ENCODE peak calls at places on chromosomes 12 and 14, in five cellular contexts. One of them, this sample, is unnamed.

GRCh38 chr12:127389923-127390322 is 877.0 kb upstream of the TMEM132C start:
- DNase-seq in heart right ventricle: no peak
- DNase-seq in mesenchymal stem cell: peak
- DNase-seq in tibial artery: no peak
- DNase-seq in right lobe of liver: no peak
- DNase-seq in this sample: no peak

GRCh38 chr12:95323204-95323603 is 105.6 kb downstream of the VEZT start:
- DNase-seq in right lobe of liver: no peak
- DNase-seq in mesenchymal stem cell: no peak
- DNase-seq in heart right ventricle: no peak
- DNase-seq in tibial artery: no peak
- DNase-seq in this sample: no peak

GRCh38 chr14:49975286-49975685 is 82.4 kb downstream of the ARF6 start:
- DNase-seq in mesenchymal stem cell: peak
- DNase-seq in heart right ventricle: no peak
- DNase-seq in right lobe of liver: no peak
- DNase-seq in tibial artery: no peak
- DNase-seq in this sample: no peak

GRCh38 chr14:51605575-51605974 is 46.1 kb upstream of the FRMD6 start:
- DNase-seq in right lobe of liver: no peak
- DNase-seq in tibial artery: no peak
- DNase-seq in heart right ventricle: no peak
- DNase-seq in mesenchymal stem cell: no peak
- DNase-seq in this sample: no peak

GRCh38 chr12:131379758-131380157 is 331.1 kb upstream of the SFSWAP start:
- DNase-seq in mesenchymal stem cell: no peak
- DNase-seq in heart right ventricle: no peak
- DNase-seq in tibial artery: no peak
- DNase-seq in right lobe of liver: no peak
- DNase-seq in this sample: no peak

GRCh38 chr14:31854508-31855075 is 222.5 kb upstream of the ARHGAP5 start:
- DNase-seq in mesenchymal stem cell: no peak
- DNase-seq in right lobe of liver: no peak
- DNase-seq in heart right ventricle: no peak
- DNase-seq in tibial artery: no peak
- DNase-seq in this sample: no peak

GRCh38 chr12:94513527-94513926 is 53.9 kb upstream of the CEP83 start:
- DNase-seq in right lobe of liver: no peak
- DNase-seq in mesenchymal stem cell: no peak
- DNase-seq in heart right ventricle: no peak
- DNase-seq in tibial artery: no peak
- DNase-seq in this sample: no peak

GRCh38 chr12:91219919-91220318 is 37.3 kb upstream of the DCN start:
- DNase-seq in mesenchymal stem cell: no peak
- DNase-seq in tibial artery: no peak
- DNase-seq in heart right ventricle: no peak
- DNase-seq in right lobe of liver: no peak
- DNase-seq in this sample: no peak

GRCh38 chr12:125193376-125193775 is 128.1 kb downstream of the AACS start:
- DNase-seq in heart right ventricle: no peak
- DNase-seq in tibial artery: no peak
- DNase-seq in right lobe of liver: no peak
- DNase-seq in mesenchymal stem cell: no peak
- DNase-seq in this sample: no peak

GRCh38 chr14:73599494-73599893 is 7.8 kb downstream of the ACOT4 start:
- DNase-seq in mesenchymal stem cell: no peak
- DNase-seq in tibial artery: no peak
- DNase-seq in heart right ventricle: no peak
- DNase-seq in right lobe of liver: no peak
- DNase-seq in this sample: no peak

GRCh38 chr14:102020058-102020971 is 55.9 kb downstream of the DYNC1H1 start:
- DNase-seq in tibial artery: no peak
- DNase-seq in right lobe of liver: no peak
- DNase-seq in mesenchymal stem cell: peak
- DNase-seq in heart right ventricle: no peak
- DNase-seq in this sample: no peak

GRCh38 chr14:71533396-71533795 is 398.8 kb upstream of the RGS6 start:
- DNase-seq in heart right ventricle: no peak
- DNase-seq in mesenchymal stem cell: no peak
- DNase-seq in tibial artery: no peak
- DNase-seq in right lobe of liver: no peak
- DNase-seq in this sample: no peak

GRCh38 chr14:104394606-104394910 is 185.0 kb upstream of the C14orf180 start:
- DNase-seq in tibial artery: peak
- DNase-seq in right lobe of liver: no peak
- DNase-seq in mesenchymal stem cell: no peak
- DNase-seq in heart right ventricle: no peak
- DNase-seq in this sample: no peak

GRCh38 chr14:80017796-80018195 is 193.5 kb downstream of the DIO2 start:
- DNase-seq in heart right ventricle: no peak
- DNase-seq in tibial artery: no peak
- DNase-seq in right lobe of liver: no peak
- DNase-seq in mesenchymal stem cell: no peak
- DNase-seq in this sample: no peak

GRCh38 chr12:124009781-124010180 is 36.8 kb downstream of the ZNF664 start:
- DNase-seq in right lobe of liver: no peak
- DNase-seq in heart right ventricle: no peak
- DNase-seq in tibial artery: no peak
- DNase-seq in mesenchymal stem cell: no peak
- DNase-seq in this sample: no peak

GRCh38 chr14:81927069-81927468 is 393.4 kb upstream of the SEL1L start:
- DNase-seq in mesenchymal stem cell: no peak
- DNase-seq in tibial artery: no peak
- DNase-seq in heart right ventricle: no peak
- DNase-seq in right lobe of liver: no peak
- DNase-seq in this sample: no peak

GRCh38 chr12:132908145-132909029 is 21.0 kb upstream of the CHFR start:
- DNase-seq in heart right ventricle: peak
- DNase-seq in right lobe of liver: peak
- DNase-seq in tibial artery: peak
- DNase-seq in mesenchymal stem cell: peak
- DNase-seq in this sample: peak

GRCh38 chr12:32789911-32790310 is 34.2 kb upstream of the YARS2 start:
- DNase-seq in heart right ventricle: no peak
- DNase-seq in tibial artery: no peak
- DNase-seq in right lobe of liver: no peak
- DNase-seq in mesenchymal stem cell: no peak
- DNase-seq in this sample: no peak

GRCh38 chr12:72296389-72296788 is 24.2 kb downstream of the TRHDE start:
- DNase-seq in heart right ventricle: no peak
- DNase-seq in mesenchymal stem cell: peak
- DNase-seq in right lobe of liver: no peak
- DNase-seq in tibial artery: no peak
- DNase-seq in this sample: no peak

GRCh38 chr12:53754633-53755261 is 3.0 kb upstream of the CISTR start:
- DNase-seq in tibial artery: no peak
- DNase-seq in mesenchymal stem cell: peak
- DNase-seq in heart right ventricle: no peak
- DNase-seq in right lobe of liver: no peak
- DNase-seq in this sample: no peak

GRCh38 chr12:124011435-124012124 is 38.6 kb downstream of the ZNF664 start:
- DNase-seq in tibial artery: no peak
- DNase-seq in mesenchymal stem cell: no peak
- DNase-seq in heart right ventricle: no peak
- DNase-seq in right lobe of liver: no peak
- DNase-seq in this sample: no peak

GRCh38 chr14:68309631-68310030 is 483.2 kb downstream of the ZFP36L1 start:
- DNase-seq in tibial artery: no peak
- DNase-seq in mesenchymal stem cell: no peak
- DNase-seq in right lobe of liver: no peak
- DNase-seq in heart right ventricle: peak
- DNase-seq in this sample: no peak

GRCh38 chr14:75249958-75250336 is 28.7 kb upstream of the FOS start:
- DNase-seq in heart right ventricle: no peak
- DNase-seq in tibial artery: no peak
- DNase-seq in right lobe of liver: no peak
- DNase-seq in mesenchymal stem cell: no peak
- DNase-seq in this sample: no peak

GRCh38 chr14:75249251-75249957 is 29.2 kb upstream of the FOS start:
- DNase-seq in mesenchymal stem cell: no peak
- DNase-seq in heart right ventricle: no peak
- DNase-seq in tibial artery: no peak
- DNase-seq in right lobe of liver: no peak
- DNase-seq in this sample: no peak

GRCh38 chr14:75247286-75247922 is 31.2 kb upstream of the FOS start:
- DNase-seq in tibial artery: no peak
- DNase-seq in right lobe of liver: no peak
- DNase-seq in mesenchymal stem cell: no peak
- DNase-seq in heart right ventricle: no peak
- DNase-seq in this sample: no peak

GRCh38 chr14:75246546-75247285 is 31.9 kb upstream of the FOS start:
- DNase-seq in tibial artery: no peak
- DNase-seq in mesenchymal stem cell: no peak
- DNase-seq in heart right ventricle: no peak
- DNase-seq in right lobe of liver: no peak
- DNase-seq in this sample: no peak

DNA sequence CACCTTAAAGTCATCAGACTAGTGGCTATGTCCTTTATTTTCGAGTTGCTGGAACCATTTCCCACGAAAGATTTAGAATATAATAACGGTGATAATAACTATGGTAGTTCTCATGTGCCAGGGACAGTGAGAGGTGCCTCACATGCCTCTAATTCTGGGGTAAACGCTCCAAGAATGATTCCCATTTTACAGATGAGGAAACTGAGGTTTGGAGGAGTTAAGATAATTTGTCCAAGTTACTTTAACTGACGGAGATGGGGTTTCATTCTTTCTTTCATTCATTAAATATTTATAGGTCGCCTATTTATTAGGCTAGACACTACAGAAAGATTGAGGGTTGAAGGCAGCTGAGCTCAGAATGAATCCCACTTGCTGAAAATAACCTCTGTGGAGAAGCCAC is 30.7 kb upstream of the FOS start:
- DNase-seq in heart right ventricle: no peak
- DNase-seq in tibial artery: no peak
- DNase-seq in mesenchymal stem cell: no peak
- DNase-seq in right lobe of liver: no peak
- DNase-seq in this sample: no peak
- H3K27ac ChIP-seq in heart right ventricle: no peak
- H3K27ac ChIP-seq in tibial artery: no peak
- H3K27ac ChIP-seq in mesenchymal stem cell: no peak
- H3K27ac ChIP-seq in right lobe of liver: no peak
- H3K27ac ChIP-seq in this sample: no peak

GRCh38 chr12:46461459-46461858 is 88.9 kb upstream of the SLC38A2 start:
- DNase-seq in right lobe of liver: no peak
- DNase-seq in mesenchymal stem cell: peak
- DNase-seq in heart right ventricle: no peak
- DNase-seq in tibial artery: peak
- DNase-seq in this sample: no peak

GRCh38 chr12:46461907-46462605 is 89.5 kb upstream of the SLC38A2 start:
- DNase-seq in right lobe of liver: no peak
- DNase-seq in mesenchymal stem cell: peak
- DNase-seq in tibial artery: no peak
- DNase-seq in heart right ventricle: no peak
- DNase-seq in this sample: no peak

GRCh38 chr12:46459881-46460545 is 87.4 kb upstream of the SLC38A2 start:
- DNase-seq in mesenchymal stem cell: no peak
- DNase-seq in tibial artery: peak
- DNase-seq in right lobe of liver: no peak
- DNase-seq in heart right ventricle: no peak
- DNase-seq in this sample: peak

GRCh38 chr12:46459111-46459510 is 86.5 kb upstream of the SLC38A2 start:
- DNase-seq in tibial artery: no peak
- DNase-seq in mesenchymal stem cell: peak
- DNase-seq in heart right ventricle: no peak
- DNase-seq in right lobe of liver: no peak
- DNase-seq in this sample: no peak

GRCh38 chr12:46460682-46461215 is 88.2 kb upstream of the SLC38A2 start:
- DNase-seq in right lobe of liver: no peak
- DNase-seq in heart right ventricle: no peak
- DNase-seq in mesenchymal stem cell: no peak
- DNase-seq in tibial artery: no peak
- DNase-seq in this sample: no peak
- H3K27ac ChIP-seq in right lobe of liver: no peak
- H3K27ac ChIP-seq in heart right ventricle: no peak
- H3K27ac ChIP-seq in mesenchymal stem cell: no peak
- H3K27ac ChIP-seq in tibial artery: peak
- H3K27ac ChIP-seq in this sample: no peak

GRCh38 chr14:37585971-37586759 is 8.9 kb downstream of the FOXA1 start:
- DNase-seq in heart right ventricle: no peak
- DNase-seq in tibial artery: no peak
- DNase-seq in mesenchymal stem cell: peak
- DNase-seq in right lobe of liver: no peak
- DNase-seq in this sample: no peak
- H3K27ac ChIP-seq in heart right ventricle: no peak
- H3K27ac ChIP-seq in tibial artery: no peak
- H3K27ac ChIP-seq in mesenchymal stem cell: no peak
- H3K27ac ChIP-seq in right lobe of liver: no peak
- H3K27ac ChIP-seq in this sample: no peak

DNA sequence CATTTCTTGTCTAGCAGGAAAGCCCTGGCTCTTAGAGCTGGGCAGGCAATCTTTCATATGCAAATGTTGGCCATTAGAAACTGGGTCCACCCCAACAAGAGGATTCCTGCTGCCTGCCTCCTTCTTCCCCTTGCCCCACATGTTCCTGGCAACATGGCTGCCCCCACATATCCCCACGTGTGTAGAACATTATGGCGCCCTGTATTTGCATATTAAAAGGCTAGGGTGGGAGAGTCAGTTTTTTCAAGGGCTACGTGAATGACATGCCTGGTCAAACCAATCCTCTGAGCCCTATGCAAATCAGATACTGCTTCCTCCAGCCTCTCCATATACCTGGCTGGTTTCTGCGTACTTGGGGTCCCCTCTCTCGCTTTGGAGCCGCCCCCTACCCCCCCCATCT is 514.0 kb downstream of the FUT8 start:
- DNase-seq in mesenchymal stem cell: no peak
- DNase-seq in heart right ventricle: no peak
- DNase-seq in tibial artery: no peak
- DNase-seq in right lobe of liver: no peak
- DNase-seq in this sample: no peak
- H3K27ac ChIP-seq in mesenchymal stem cell: no peak
- H3K27ac ChIP-seq in heart right ventricle: no peak
- H3K27ac ChIP-seq in tibial artery: no peak
- H3K27ac ChIP-seq in right lobe of liver: no peak
- H3K27ac ChIP-seq in this sample: no peak

GRCh38 chr12:6195665-6196535 is 4.3 kb upstream of the CD9 start:
- DNase-seq in heart right ventricle: peak
- DNase-seq in tibial artery: peak
- DNase-seq in mesenchymal stem cell: peak
- DNase-seq in right lobe of liver: peak
- DNase-seq in this sample: peak
- H3K27ac ChIP-seq in heart right ventricle: peak
- H3K27ac ChIP-seq in tibial artery: peak
- H3K27ac ChIP-seq in mesenchymal stem cell: no peak
- H3K27ac ChIP-seq in right lobe of liver: peak
- H3K27ac ChIP-seq in this sample: peak

GRCh38 chr12:101637936-101638335 is 43.2 kb downstream of the MYBPC1 start:
- DNase-seq in heart right ventricle: no peak
- DNase-seq in mesenchymal stem cell: no peak
- DNase-seq in tibial artery: no peak
- DNase-seq in right lobe of liver: no peak
- DNase-seq in this sample: no peak
- H3K27ac ChIP-seq in heart right ventricle: no peak
- H3K27ac ChIP-seq in mesenchymal stem cell: no peak
- H3K27ac ChIP-seq in tibial artery: no peak
- H3K27ac ChIP-seq in right lobe of liver: no peak
- H3K27ac ChIP-seq in this sample: no peak

This sample was measured in substantia nigra.